ENCODE peak calls at places on chromosome 20, in ten cellular contexts. N, O, V, E, D, R, H, C, T and Y are unnamed samples.

GRCh38 chr20:6635034-6635736 is 132.3 kb upstream of the BMP2 start:
- DNase-seq in T (no peak), H (no peak), O (no peak), R (peak), D (no peak), C (no peak), E (no peak), V (no peak), N (no peak), Y (no peak)

GRCh38 chr20:3262566-3262965 is 23.6 kb upstream of the SLC4A11 start:
- DNase-seq in T (no peak), V (no peak), H (no peak), R (peak), D (peak), E (no peak), N (no peak), C (no peak), O (no peak), Y (no peak)

GRCh38 chr20:54103067-54103761 is 32.8 kb upstream of the BCAS1 start:
- DNase-seq in R (no peak), H (peak), O (peak), C (no peak), V (peak), E (peak), D (peak), T (peak), N (no peak), Y (peak)

GRCh38 chr20:47801759-47802158 is 16.5 kb upstream of the SULF2 start:
- DNase-seq in H (no peak), T (no peak), C (no peak), R (no peak), O (no peak), E (no peak), N (no peak), D (no peak), V (no peak), Y (no peak)

GRCh38 chr20:48722737-48723191 is 105.0 kb downstream of the PREX1 start:
- DNase-seq in V (no peak), D (no peak), H (peak), T (no peak), R (peak), C (no peak), E (peak), N (no peak), O (peak), Y (no peak)

GRCh38 chr20:24164360-24164759 is 175.8 kb upstream of the GGTLC1 start:
- DNase-seq in N (no peak), H (no peak), C (no peak), R (no peak), T (no peak), O (no peak), D (no peak), V (no peak), E (peak), Y (no peak)

GRCh38 chr20:41428285-41428684 is 61.7 kb upstream of the EMILIN3 start:
- DNase-seq in T (no peak), O (peak), N (peak), C (no peak), D (peak), R (peak), E (no peak), H (peak), V (peak), Y (no peak)

GRCh38 chr20:7199867-7200266 is 432.4 kb downstream of the BMP2 start:
- DNase-seq in H (no peak), D (no peak), N (no peak), E (no peak), V (no peak), O (no peak), C (no peak), R (no peak), T (no peak), Y (no peak)

GRCh38 chr20:61810709-61811565 is 254.7 kb downstream of the TAF4 start:
- DNase-seq in V (no peak), D (no peak), R (no peak), E (no peak), C (no peak), T (no peak), N (no peak), H (no peak), O (no peak), Y (no peak)

GRCh38 chr20:58224097-58224496 is 4.4 kb downstream of the ANKRD60 start:
- DNase-seq in O (no peak), H (no peak), T (no peak), N (no peak), D (no peak), R (no peak), C (no peak), E (no peak), V (no peak), Y (no peak)

GRCh38 chr20:35092524-35093244 is at the start of gene TRPC4AP:
- DNase-seq in O (peak), T (peak), D (peak), E (peak), N (peak), C (no peak), H (peak), V (peak), R (peak), Y (peak)

GRCh38 chr20:52484438-52484837 is 292.9 kb upstream of the ZFP64 start:
- DNase-seq in O (no peak), N (peak), D (peak), H (no peak), V (no peak), E (no peak), C (peak), R (peak), T (no peak), Y (no peak)

GRCh38 chr20:11888648-11889047 is 29.0 kb upstream of the BTBD3 start:
- DNase-seq in O (no peak), D (no peak), T (no peak), R (no peak), V (no peak), E (no peak), N (no peak), H (no peak), C (no peak), Y (no peak)

GRCh38 chr20:59020938-59021551 is 1.8 kb downstream of the TUBB1 start:
- DNase-seq in E (no peak), H (peak), N (no peak), C (no peak), R (peak), T (no peak), D (peak), V (no peak), O (no peak), Y (no peak)

GRCh38 chr20:38599410-38599882 is 2.2 kb upstream of the ARHGAP40 start:
- DNase-seq in T (no peak), N (no peak), H (peak), O (peak), C (no peak), D (no peak), R (no peak), E (peak), V (no peak), Y (no peak)

GRCh38 chr20:44052166-44052565 is 134.8 kb downstream of the JPH2 start:
- DNase-seq in C (no peak), R (no peak), V (no peak), T (no peak), N (no peak), O (no peak), H (no peak), E (no peak), D (no peak), Y (peak)

GRCh38 chr20:32582659-32583580 is 2.2 kb downstream of the NOL4L start:
- DNase-seq in R (no peak), C (no peak), O (peak), V (peak), D (no peak), E (no peak), N (no peak), T (peak), H (no peak), Y (peak)

GRCh38 chr20:10356628-10357027 is 77.4 kb downstream of the MKKS start:
- DNase-seq in T (no peak), N (no peak), E (no peak), R (no peak), D (no peak), O (no peak), H (no peak), V (no peak), C (no peak), Y (no peak)

GRCh38 chr20:10357061-10357708 is 76.8 kb downstream of the MKKS start:
- DNase-seq in O (no peak), E (no peak), T (no peak), C (no peak), R (peak), H (no peak), N (no peak), V (no peak), D (no peak), Y (no peak)

GRCh38 chr20:10359621-10360040 is 74.4 kb downstream of the MKKS start:
- DNase-seq in O (no peak), N (no peak), D (peak), V (no peak), H (no peak), E (no peak), R (peak), C (no peak), T (no peak), Y (no peak)

GRCh38 chr20:10360878-10361277 is 73.1 kb downstream of the MKKS start:
- DNase-seq in V (no peak), T (no peak), H (no peak), N (no peak), E (no peak), D (no peak), R (peak), C (no peak), O (no peak), Y (no peak)

DNA sequence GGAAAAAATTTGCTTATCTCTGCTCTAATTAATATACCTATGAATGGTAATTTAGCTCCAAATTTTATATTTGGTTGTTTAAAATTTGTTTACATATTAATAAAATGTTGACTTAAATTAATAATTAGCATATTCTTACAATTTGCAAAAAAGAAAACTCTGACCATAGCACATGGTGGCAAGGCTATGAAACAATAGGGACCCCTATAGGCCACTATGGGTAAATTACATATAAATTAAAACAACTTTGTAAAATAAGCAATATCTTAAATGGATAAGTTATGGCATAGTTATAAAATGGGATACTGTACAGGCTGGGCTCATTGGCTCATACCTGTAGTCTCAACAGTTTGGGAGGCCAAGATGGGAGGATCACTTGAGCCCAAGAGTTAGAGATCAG is 76.0 kb downstream of the MKKS start:
- DNase-seq in O (no peak), V (no peak), E (no peak), D (peak), C (no peak), T (no peak), N (no peak), R (no peak), H (no peak), Y (no peak)
- TF ChIP-seq CTCF in O (no peak), V (no peak), E (no peak), D (peak), C (peak), T (peak), N (peak), R (peak), H (peak), Y (peak)

GRCh38 chr20:23046431-23046830 is 3.0 kb downstream of the THBD start:
- DNase-seq in C (no peak), H (no peak), N (no peak), R (no peak), T (no peak), O (no peak), V (no peak), D (no peak), E (no peak), Y (no peak)

GRCh38 chr20:23042270-23042669 is 7.2 kb downstream of the SSTR4 start:
- DNase-seq in C (no peak), N (no peak), H (no peak), V (no peak), D (no peak), T (no peak), R (no peak), E (no peak), O (no peak), Y (no peak)

GRCh38 chr20:23039885-23040508 is 4.9 kb downstream of the SSTR4 start:
- DNase-seq in V (no peak), E (no peak), T (no peak), N (no peak), H (peak), O (peak), D (no peak), C (no peak), R (no peak), Y (no peak)

GRCh38 chr20:23047001-23047737 is 2.3 kb downstream of the THBD start:
- DNase-seq in V (no peak), R (no peak), D (no peak), N (no peak), C (no peak), E (no peak), T (no peak), O (no peak), H (peak), Y (no peak)

GRCh38 chr20:23043376-23043775 is 6.1 kb downstream of the THBD start:
- DNase-seq in T (no peak), N (no peak), O (no peak), R (no peak), V (no peak), E (peak), D (no peak), C (no peak), H (no peak), Y (no peak)
- TF ChIP-seq CTCF in T (no peak), N (no peak), O (no peak), R (no peak), V (no peak), E (no peak), D (no peak), C (no peak), H (no peak), Y (no peak)

GRCh38 chr20:25668446-25668845 is 28.2 kb downstream of the ZNF337 start:
- DNase-seq in H (no peak), N (no peak), E (no peak), R (no peak), T (no peak), O (no peak), C (no peak), D (no peak), V (no peak), Y (no peak)

GRCh38 chr20:25672659-25673058 is 24.0 kb downstream of the ZNF337 start:
- DNase-seq in N (no peak), R (no peak), E (no peak), V (no peak), C (no peak), D (no peak), T (no peak), O (no peak), H (no peak), Y (no peak)

GRCh38 chr20:25675161-25675560 is 21.5 kb downstream of the ZNF337 start:
- DNase-seq in H (no peak), O (no peak), N (no peak), R (no peak), T (no peak), V (no peak), E (no peak), C (no peak), D (no peak), Y (no peak)

DNA sequence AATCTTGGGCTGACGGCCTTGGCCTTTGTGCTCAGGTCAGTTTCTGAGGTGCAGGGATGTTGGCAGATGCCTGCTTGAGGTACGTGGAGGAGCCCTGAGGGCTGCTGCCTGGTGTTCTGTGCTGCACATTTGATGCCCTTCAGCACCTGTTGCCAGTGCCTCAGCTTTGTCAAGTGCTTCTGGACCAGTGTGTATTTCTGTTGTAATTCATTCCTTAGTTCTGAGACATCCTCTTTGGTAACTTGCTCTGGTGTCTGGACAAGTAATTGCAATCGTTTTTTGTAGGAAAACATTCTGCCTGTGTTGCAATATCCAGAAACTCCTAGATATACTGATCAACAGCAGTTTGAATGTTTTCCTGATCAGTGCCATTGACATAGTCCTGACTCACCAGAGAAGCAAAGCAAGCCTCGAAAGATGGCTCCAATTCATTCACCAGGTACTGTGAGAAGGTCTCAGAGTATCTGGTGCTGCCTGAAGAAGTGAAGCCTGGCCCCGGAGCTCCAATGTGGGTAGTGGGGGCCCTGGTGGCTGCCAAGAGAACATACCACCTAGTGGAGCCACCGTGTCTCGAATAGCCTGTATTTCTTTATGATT is 26.7 kb downstream of the ZNF337 start:
- DNase-seq in D (peak), C (peak), N (peak), R (peak), T (no peak), E (no peak), O (peak), V (no peak), H (peak), Y (no peak)
- TF ChIP-seq CTCF in D (peak), C (peak), N (peak), R (no peak), T (no peak), E (no peak), O (peak), V (no peak), H (peak), Y (peak)

DNA sequence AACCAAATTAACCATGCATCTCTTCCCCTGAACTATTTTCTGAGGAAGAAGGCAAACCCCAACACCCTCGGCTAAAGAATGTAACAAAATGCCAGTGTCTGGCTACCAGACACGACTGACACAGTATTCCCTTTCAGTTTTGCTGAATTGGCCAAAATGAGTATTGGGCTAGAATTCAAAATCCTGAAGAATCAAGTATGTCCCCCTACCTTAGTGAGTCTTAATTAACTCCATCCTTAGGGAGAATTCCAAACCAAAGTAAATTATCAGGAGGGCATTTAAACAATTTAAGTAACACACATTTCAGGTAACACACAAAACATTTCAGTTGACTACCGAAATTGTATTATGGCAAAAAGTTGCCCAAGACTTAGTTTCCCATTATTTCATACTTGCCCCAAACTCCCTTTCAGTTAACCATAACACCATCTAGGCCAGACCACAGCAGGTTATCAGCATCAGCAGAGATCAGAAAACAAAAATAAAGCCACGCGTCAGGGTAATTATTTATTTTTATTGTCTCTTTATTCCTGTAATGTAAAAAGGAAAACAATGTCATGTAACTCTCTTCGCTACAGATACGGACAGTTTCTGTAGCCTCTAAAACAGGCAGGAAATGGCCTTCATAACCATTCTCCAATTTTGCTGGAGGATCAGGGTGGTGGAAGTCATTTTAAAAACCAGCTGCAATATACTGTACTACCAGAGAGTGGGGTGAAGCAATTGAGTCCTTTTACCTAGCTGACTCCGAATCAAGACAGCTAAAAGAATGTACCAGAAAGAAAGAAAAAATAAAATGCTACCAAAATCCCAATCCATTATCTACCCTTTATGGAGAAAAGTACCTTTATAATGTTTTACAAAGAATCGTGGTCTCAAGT is 1.9 kb downstream of the SNX5 start:
- DNase-seq in D (peak), V (no peak), E (no peak), C (no peak), T (no peak), R (no peak), H (peak), O (peak), N (no peak), Y (no peak)
- TF ChIP-seq CTCF in D (peak), V (peak), E (no peak), C (no peak), T (no peak), R (peak), H (no peak), O (peak), N (peak), Y (peak)

GRCh38 chr20:50191065-50191565 is 485 bp downstream of the CEBPB start:
- DNase-seq in H (peak), C (no peak), E (peak), T (no peak), R (no peak), D (no peak), V (peak), O (peak), N (no peak), Y (no peak)
- TF ChIP-seq CTCF in H (no peak), C (no peak), E (no peak), T (peak), R (no peak), D (no peak), V (no peak), O (no peak), N (no peak), Y (no peak)

DNA sequence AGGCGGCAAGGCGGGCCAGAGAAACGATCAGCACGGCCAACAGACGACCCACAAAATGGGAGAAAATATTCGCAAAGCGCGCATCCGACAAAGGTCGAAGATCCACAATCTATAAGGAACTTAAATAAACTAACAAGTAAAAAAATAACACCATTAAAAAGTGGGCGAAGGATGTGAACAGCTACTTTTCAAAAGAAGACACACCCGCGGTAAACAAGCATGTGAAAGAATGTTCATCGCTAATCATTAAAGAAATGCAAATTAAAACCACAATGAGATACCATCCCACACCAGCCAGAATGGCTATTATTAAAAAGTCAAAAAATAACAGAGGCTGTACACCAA is 117.8 kb upstream of the SIRPA start:
- DNase-seq in H (no peak), R (no peak), E (no peak), V (no peak), T (no peak), C (no peak), D (no peak), O (no peak), N (no peak), Y (no peak)
- TF ChIP-seq CTCF in H (no peak), R (no peak), E (no peak), V (no peak), T (no peak), C (no peak), D (no peak), O (no peak), N (no peak), Y (no peak)

DNA sequence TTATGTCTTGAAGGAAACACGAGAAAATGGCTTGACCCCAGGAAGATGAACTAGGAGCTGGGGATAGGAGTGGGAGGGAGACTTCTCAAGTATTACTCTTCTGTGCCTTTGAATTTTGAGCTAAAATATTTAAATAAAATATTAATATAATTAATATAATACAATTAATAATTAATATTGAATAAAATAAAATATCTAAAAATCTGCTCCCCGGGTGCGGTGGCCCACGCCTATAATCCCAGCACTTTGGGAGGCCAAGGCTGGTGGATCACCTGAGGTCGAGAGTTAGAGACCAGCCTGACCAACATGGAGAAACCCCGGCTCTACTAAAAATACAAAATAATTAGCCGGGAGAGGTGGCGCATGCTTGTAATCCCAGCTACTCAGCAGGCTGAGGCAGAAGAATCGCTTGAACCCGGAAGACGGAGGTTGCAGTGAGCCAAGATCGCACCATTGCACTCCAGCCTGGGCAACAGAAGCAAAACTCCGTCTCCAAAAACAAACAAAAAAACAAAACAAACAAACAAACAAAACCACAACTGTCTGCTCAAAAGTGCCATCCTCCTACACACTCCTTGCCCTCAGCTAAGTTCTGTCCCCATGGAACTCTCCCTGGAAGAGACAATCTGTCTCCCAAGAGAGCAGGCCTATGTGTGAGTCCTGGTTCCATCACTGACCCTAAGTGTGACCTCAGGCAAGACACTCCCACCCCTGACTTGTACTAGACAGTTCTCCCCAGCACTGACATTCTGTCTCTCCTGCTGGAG is 13.7 kb upstream of the TRIB3 start:
- DNase-seq in R (no peak), D (no peak), N (no peak), C (no peak), O (no peak), T (no peak), V (no peak), E (no peak), H (no peak), Y (no peak)
- TF ChIP-seq CTCF in R (no peak), D (no peak), N (no peak), C (no peak), O (no peak), T (no peak), V (no peak), E (no peak), H (no peak), Y (no peak)